ENCODE peak calls at places on chromosomes 2 and 18, in four cellular contexts. One of them, this sample, is unnamed.

GRCh38 chr2:98909381-98910211 is 26.4 kb downstream of the CRACDL start:
- DNase-seq in left ventricle myocardium inferior: no peak
- DNase-seq in fibroblast of the aortic adventitia: peak
- DNase-seq in uterus: no peak
- DNase-seq in this sample: peak

GRCh38 chr2:147081826-147082225 is 763.0 kb upstream of the ACVR2A start:
- DNase-seq in left ventricle myocardium inferior: no peak
- DNase-seq in fibroblast of the aortic adventitia: peak
- DNase-seq in uterus: no peak
- DNase-seq in this sample: no peak

GRCh38 chr2:160784034-160784433 is 290.4 kb upstream of the RBMS1 start:
- DNase-seq in left ventricle myocardium inferior: no peak
- DNase-seq in fibroblast of the aortic adventitia: no peak
- DNase-seq in uterus: no peak
- DNase-seq in this sample: no peak

GRCh38 chr2:46970334-46971288 is 55.0 kb upstream of the MCFD2 start:
- DNase-seq in left ventricle myocardium inferior: peak
- DNase-seq in fibroblast of the aortic adventitia: peak
- DNase-seq in uterus: no peak
- DNase-seq in this sample: peak

GRCh38 chr2:11377915-11378649 is 33.6 kb upstream of the ROCK2 start:
- DNase-seq in left ventricle myocardium inferior: no peak
- DNase-seq in fibroblast of the aortic adventitia: peak
- DNase-seq in uterus: peak
- DNase-seq in this sample: peak

GRCh38 chr2:162390801-162391200 is 46.9 kb downstream of the GCA start:
- DNase-seq in left ventricle myocardium inferior: no peak
- DNase-seq in fibroblast of the aortic adventitia: no peak
- DNase-seq in uterus: no peak
- DNase-seq in this sample: no peak

GRCh38 chr2:217839073-217839749 is 163.6 kb downstream of the TNS1 start:
- DNase-seq in left ventricle myocardium inferior: no peak
- DNase-seq in fibroblast of the aortic adventitia: no peak
- DNase-seq in uterus: no peak
- DNase-seq in this sample: peak

GRCh38 chr2:102144128-102144527 is 1.6 kb downstream of the IL1R1 start:
- DNase-seq in left ventricle myocardium inferior: no peak
- DNase-seq in fibroblast of the aortic adventitia: peak
- DNase-seq in uterus: no peak
- DNase-seq in this sample: peak

GRCh38 chr2:50491541-50492114 is 540.3 kb downstream of the NRXN1 start:
- DNase-seq in left ventricle myocardium inferior: no peak
- DNase-seq in fibroblast of the aortic adventitia: peak
- DNase-seq in uterus: no peak
- DNase-seq in this sample: peak

GRCh38 chr18:36808681-36809080 is 20.1 kb downstream of the TPGS2 start:
- DNase-seq in left ventricle myocardium inferior: no peak
- DNase-seq in fibroblast of the aortic adventitia: peak
- DNase-seq in uterus: no peak
- DNase-seq in this sample: peak

GRCh38 chr2:130901061-130901460 is 64.3 kb downstream of the ARHGEF4 start:
- DNase-seq in left ventricle myocardium inferior: no peak
- DNase-seq in fibroblast of the aortic adventitia: no peak
- DNase-seq in uterus: no peak
- DNase-seq in this sample: no peak

GRCh38 chr2:172806426-172807008 is 70.9 kb downstream of the RAPGEF4 start:
- DNase-seq in left ventricle myocardium inferior: no peak
- DNase-seq in fibroblast of the aortic adventitia: peak
- DNase-seq in uterus: no peak
- DNase-seq in this sample: peak

GRCh38 chr2:190446750-190447516 is 38.8 kb downstream of the MFSD6 start:
- DNase-seq in left ventricle myocardium inferior: no peak
- DNase-seq in fibroblast of the aortic adventitia: no peak
- DNase-seq in uterus: no peak
- DNase-seq in this sample: no peak

GRCh38 chr2:121736140-121736461 is 574 bp downstream of the NIFK start:
- DNase-seq in left ventricle myocardium inferior: no peak
- DNase-seq in fibroblast of the aortic adventitia: peak
- DNase-seq in uterus: no peak
- DNase-seq in this sample: no peak

GRCh38 chr18:26806224-26806623 is 59.3 kb downstream of the AQP4 start:
- DNase-seq in left ventricle myocardium inferior: no peak
- DNase-seq in fibroblast of the aortic adventitia: no peak
- DNase-seq in uterus: no peak
- DNase-seq in this sample: no peak

GRCh38 chr2:97644023-97644717 is 1.7 kb upstream of the COX5B start:
- DNase-seq in left ventricle myocardium inferior: no peak
- DNase-seq in fibroblast of the aortic adventitia: no peak
- DNase-seq in uterus: no peak
- DNase-seq in this sample: no peak

GRCh38 chr2:15679386-15679924 is 87.8 kb downstream of the DDX1 start:
- DNase-seq in left ventricle myocardium inferior: no peak
- DNase-seq in fibroblast of the aortic adventitia: no peak
- DNase-seq in uterus: no peak
- DNase-seq in this sample: no peak

GRCh38 chr2:220966636-220967035 is 605.5 kb downstream of the EPHA4 start:
- DNase-seq in left ventricle myocardium inferior: no peak
- DNase-seq in fibroblast of the aortic adventitia: peak
- DNase-seq in uterus: no peak
- DNase-seq in this sample: peak

GRCh38 chr2:38187416-38188127 is 111.6 kb upstream of the CYP1B1 start:
- DNase-seq in left ventricle myocardium inferior: peak
- DNase-seq in fibroblast of the aortic adventitia: peak
- DNase-seq in uterus: peak
- DNase-seq in this sample: peak

GRCh38 chr2:10414000-10414451 is 34.1 kb downstream of the ODC1 start:
- DNase-seq in left ventricle myocardium inferior: no peak
- DNase-seq in fibroblast of the aortic adventitia: peak
- DNase-seq in uterus: no peak
- DNase-seq in this sample: peak

GRCh38 chr18:11004294-11004693 is 145.1 kb downstream of the PIEZO2 start:
- DNase-seq in left ventricle myocardium inferior: no peak
- DNase-seq in fibroblast of the aortic adventitia: peak
- DNase-seq in uterus: no peak
- DNase-seq in this sample: no peak

GRCh38 chr2:177917169-177917568 is 155.4 kb downstream of the PDE11A start:
- DNase-seq in left ventricle myocardium inferior: no peak
- DNase-seq in fibroblast of the aortic adventitia: no peak
- DNase-seq in uterus: no peak
- DNase-seq in this sample: no peak

GRCh38 chr2:168212167-168212566 is 35.2 kb downstream of the STK39 start:
- DNase-seq in left ventricle myocardium inferior: no peak
- DNase-seq in fibroblast of the aortic adventitia: no peak
- DNase-seq in uterus: no peak
- DNase-seq in this sample: no peak

GRCh38 chr2:220300806-220301205 is 673.4 kb downstream of the SLC4A3 start:
- DNase-seq in left ventricle myocardium inferior: no peak
- DNase-seq in fibroblast of the aortic adventitia: peak
- DNase-seq in uterus: no peak
- DNase-seq in this sample: peak

GRCh38 chr2:67879586-67880290 is 183.1 kb downstream of the C1D start:
- DNase-seq in left ventricle myocardium inferior: no peak
- DNase-seq in fibroblast of the aortic adventitia: peak
- DNase-seq in uterus: no peak
- DNase-seq in this sample: peak

GRCh38 chr18:72692086-72692485 is 147.9 kb upstream of the CBLN2 start:
- DNase-seq in left ventricle myocardium inferior: no peak
- DNase-seq in fibroblast of the aortic adventitia: no peak
- DNase-seq in uterus: no peak
- DNase-seq in this sample: no peak

GRCh38 chr18:2655954-2656236 is 369 bp downstream of the SMCHD1 start:
- DNase-seq in left ventricle myocardium inferior: no peak
- DNase-seq in fibroblast of the aortic adventitia: no peak
- DNase-seq in uterus: peak
- DNase-seq in this sample: no peak

GRCh38 chr2:96815326-96816126 is 542 bp upstream of the CNNM3 start:
- DNase-seq in left ventricle myocardium inferior: no peak
- DNase-seq in fibroblast of the aortic adventitia: peak
- DNase-seq in uterus: no peak
- DNase-seq in this sample: peak

GRCh38 chr2:193584522-193584938 is 1389.8 kb upstream of the TMEFF2 start:
- DNase-seq in left ventricle myocardium inferior: no peak
- DNase-seq in fibroblast of the aortic adventitia: peak
- DNase-seq in uterus: no peak
- DNase-seq in this sample: no peak

GRCh38 chr2:223781560-223781959 is 55.8 kb downstream of the AP1S3 start:
- DNase-seq in left ventricle myocardium inferior: no peak
- DNase-seq in fibroblast of the aortic adventitia: no peak
- DNase-seq in uterus: no peak
- DNase-seq in this sample: no peak

GRCh38 chr2:223784221-223784772 is 53.1 kb downstream of the AP1S3 start:
- DNase-seq in left ventricle myocardium inferior: no peak
- DNase-seq in fibroblast of the aortic adventitia: no peak
- DNase-seq in uterus: no peak
- DNase-seq in this sample: no peak

GRCh38 chr2:223774193-223774592 is 63.2 kb downstream of the AP1S3 start:
- DNase-seq in left ventricle myocardium inferior: no peak
- DNase-seq in fibroblast of the aortic adventitia: no peak
- DNase-seq in uterus: no peak
- DNase-seq in this sample: no peak

DNA sequence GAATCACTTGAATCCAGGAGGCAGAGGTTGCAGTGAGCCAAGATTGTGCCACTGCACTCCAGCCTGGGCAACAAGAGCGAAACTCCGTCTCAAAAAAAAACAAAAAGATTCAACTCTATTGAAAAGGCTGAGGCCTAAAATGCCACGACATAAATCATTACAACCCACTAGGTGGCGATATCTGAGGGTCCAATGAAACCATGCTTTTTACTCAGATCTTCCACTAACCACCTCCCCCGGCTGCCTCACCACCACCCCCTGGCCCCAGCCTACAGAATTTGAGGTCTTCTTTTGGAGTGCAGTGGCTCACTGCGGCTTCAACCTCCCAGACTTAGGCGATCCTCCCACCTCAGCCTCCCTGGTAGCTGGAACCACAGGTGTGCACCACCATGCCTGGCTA is 57.5 kb downstream of the AP1S3 start:
- DNase-seq in left ventricle myocardium inferior: no peak
- DNase-seq in fibroblast of the aortic adventitia: peak
- DNase-seq in uterus: no peak
- DNase-seq in this sample: no peak
- TF ChIP-seq CTCF in left ventricle myocardium inferior: peak
- TF ChIP-seq CTCF in fibroblast of the aortic adventitia: peak
- TF ChIP-seq CTCF in uterus: no peak
- TF ChIP-seq CTCF in this sample: peak

GRCh38 chr2:41896186-41896846 is 151.5 kb upstream of the PKDCC start:
- DNase-seq in left ventricle myocardium inferior: no peak
- DNase-seq in fibroblast of the aortic adventitia: no peak
- DNase-seq in uterus: no peak
- DNase-seq in this sample: no peak
- H3K4me3 ChIP-seq in left ventricle myocardium inferior: no peak
- H3K4me3 ChIP-seq in fibroblast of the aortic adventitia: no peak
- H3K4me3 ChIP-seq in uterus: no peak
- H3K4me3 ChIP-seq in this sample: no peak

GRCh38 chr18:8359481-8359880 is 249.8 kb upstream of the RAB12 start:
- DNase-seq in left ventricle myocardium inferior: no peak
- DNase-seq in fibroblast of the aortic adventitia: no peak
- DNase-seq in uterus: no peak
- DNase-seq in this sample: no peak

GRCh38 chr18:8364385-8364784 is 244.9 kb upstream of the RAB12 start:
- DNase-seq in left ventricle myocardium inferior: no peak
- DNase-seq in fibroblast of the aortic adventitia: peak
- DNase-seq in uterus: no peak
- DNase-seq in this sample: no peak

GRCh38 chr18:8359076-8359475 is 250.2 kb upstream of the RAB12 start:
- DNase-seq in left ventricle myocardium inferior: no peak
- DNase-seq in fibroblast of the aortic adventitia: no peak
- DNase-seq in uterus: no peak
- DNase-seq in this sample: no peak

GRCh38 chr18:8362863-8363262 is 246.4 kb upstream of the RAB12 start:
- DNase-seq in left ventricle myocardium inferior: no peak
- DNase-seq in fibroblast of the aortic adventitia: no peak
- DNase-seq in uterus: no peak
- DNase-seq in this sample: no peak

DNA sequence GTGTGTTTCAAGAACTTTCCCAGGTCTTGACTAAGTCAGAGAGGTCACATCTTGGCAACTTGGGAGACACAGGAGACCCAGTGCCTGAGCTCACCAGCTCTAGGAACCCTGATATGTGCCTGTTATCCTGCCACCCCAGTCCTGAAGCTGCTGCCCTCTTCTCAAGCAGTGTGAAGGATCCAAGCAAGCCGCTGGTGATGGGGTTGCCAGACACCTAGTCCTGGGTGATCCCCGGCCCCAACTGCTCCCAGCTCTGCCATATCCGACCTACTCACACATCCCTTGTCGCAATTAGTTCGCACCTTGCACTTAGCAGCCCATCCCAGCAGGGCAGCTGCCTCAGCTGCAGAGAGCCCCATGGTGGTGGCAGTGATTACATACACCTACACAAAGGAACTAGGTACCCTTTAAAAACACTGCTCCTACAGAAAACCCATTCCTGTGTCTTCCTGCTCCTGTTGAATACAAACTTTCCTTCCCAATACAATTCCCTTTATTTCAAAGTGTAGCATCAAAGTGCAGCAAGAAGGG is 247.2 kb upstream of the RAB12 start:
- DNase-seq in left ventricle myocardium inferior: no peak
- DNase-seq in fibroblast of the aortic adventitia: no peak
- DNase-seq in uterus: no peak
- DNase-seq in this sample: no peak
- TF ChIP-seq CTCF in left ventricle myocardium inferior: no peak
- TF ChIP-seq CTCF in fibroblast of the aortic adventitia: no peak
- TF ChIP-seq CTCF in uterus: no peak
- TF ChIP-seq CTCF in this sample: no peak

DNA sequence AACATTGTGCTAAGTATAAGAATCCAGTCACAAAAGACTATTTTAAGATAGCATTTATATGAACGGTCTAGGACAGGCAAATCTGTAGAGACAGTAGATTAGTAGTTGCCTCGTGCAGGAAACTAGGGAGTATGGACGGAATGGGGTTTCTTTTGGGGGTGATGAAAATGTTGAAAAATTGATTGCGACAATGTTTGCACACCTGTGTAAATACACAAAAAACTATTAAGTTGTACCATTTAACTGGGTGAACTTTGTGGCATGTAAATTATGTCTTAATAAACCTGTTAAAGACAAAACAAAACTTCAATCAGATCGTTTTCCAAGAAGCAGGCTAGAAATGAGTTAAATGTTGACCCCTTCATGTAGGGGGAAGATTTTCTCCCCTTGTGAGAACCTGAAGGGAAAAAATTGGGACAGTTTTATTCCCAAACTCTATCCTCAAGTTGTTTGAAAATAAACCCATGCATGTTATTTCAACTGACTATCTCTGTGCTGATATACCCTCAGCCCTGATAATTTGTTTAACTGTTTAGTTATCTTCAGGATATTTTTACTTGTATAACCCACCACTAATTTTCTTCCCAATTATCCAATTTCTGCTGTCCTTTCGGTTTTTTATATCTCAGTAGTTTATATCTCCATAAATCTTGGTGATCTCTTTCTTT is 87.2 kb downstream of the CAMKMT start:
- DNase-seq in left ventricle myocardium inferior: no peak
- DNase-seq in fibroblast of the aortic adventitia: no peak
- DNase-seq in uterus: no peak
- DNase-seq in this sample: no peak
- H3K4me3 ChIP-seq in left ventricle myocardium inferior: no peak
- H3K4me3 ChIP-seq in fibroblast of the aortic adventitia: no peak
- H3K4me3 ChIP-seq in uterus: no peak
- H3K4me3 ChIP-seq in this sample: no peak

GRCh38 chr2:234669611-234670010 is 172.7 kb upstream of the ARL4C start:
- DNase-seq in left ventricle myocardium inferior: no peak
- DNase-seq in fibroblast of the aortic adventitia: no peak
- DNase-seq in uterus: no peak
- DNase-seq in this sample: no peak
- TF ChIP-seq CTCF in left ventricle myocardium inferior: no peak
- TF ChIP-seq CTCF in fibroblast of the aortic adventitia: no peak
- TF ChIP-seq CTCF in uterus: no peak
- TF ChIP-seq CTCF in this sample: no peak